ENCODE peak calls at places on chromosome 4, in five cellular contexts. N is HepG2, U is K562, S is WTC11, X is GM12878. W is an unnamed sample.

GRCh38 chr4:76993787-76994641 is 44.5 kb downstream of the SEPTIN11 start:
- DNase-seq in N (no peak), U (no peak), S (no peak), X (peak), W (no peak)

GRCh38 chr4:136078971-136079370 is 1453.3 kb downstream of the PCDH18 start:
- DNase-seq in N (no peak), U (no peak), S (no peak), X (no peak), W (no peak)

GRCh38 chr4:5998333-5998936 is 19.8 kb downstream of the C4orf50 start:
- DNase-seq in N (peak), U (peak), S (peak), X (no peak), W (peak)

GRCh38 chr4:73674451-73674919 is 54.2 kb upstream of the RASSF6 start:
- DNase-seq in N (no peak), U (no peak), S (no peak), X (no peak), W (no peak)

GRCh38 chr4:622996-623913 is 2.1 kb upstream of the PDE6B start:
- DNase-seq in N (no peak), U (no peak), S (no peak), X (no peak), W (no peak)

GRCh38 chr4:101102114-101102752 is 245.1 kb downstream of the PPP3CA start:
- DNase-seq in N (no peak), U (no peak), S (no peak), X (no peak), W (no peak)

GRCh38 chr4:77920371-77920770 is 57.7 kb downstream of the MRPL1 start:
- DNase-seq in N (no peak), U (no peak), S (no peak), X (no peak), W (no peak)

GRCh38 chr4:38028556-38028955 is 68.4 kb downstream of the PTTG2 start:
- DNase-seq in N (no peak), U (no peak), S (no peak), X (no peak), W (no peak)

GRCh38 chr4:2141762-2142520 is 82.8 kb downstream of the NAT8L start:
- DNase-seq in N (no peak), U (no peak), S (no peak), X (no peak), W (no peak)

GRCh38 chr4:97910005-97910404 is 233.3 kb downstream of the STPG2 start:
- DNase-seq in N (no peak), U (no peak), S (peak), X (no peak), W (peak)

GRCh38 chr4:132614682-132615081 is 534.4 kb upstream of the PCDH10 start:
- DNase-seq in N (no peak), U (peak), S (no peak), X (no peak), W (no peak)

GRCh38 chr4:95170176-95170575 is 378.6 kb downstream of the UNC5C start:
- DNase-seq in N (no peak), U (no peak), S (no peak), X (no peak), W (no peak)

GRCh38 chr4:79682161-79682560 is 274.1 kb upstream of the GK2 start:
- DNase-seq in N (no peak), U (no peak), S (no peak), X (no peak), W (no peak)

GRCh38 chr4:173529505-173530325 is at the start of gene HAND2:
- DNase-seq in N (no peak), U (peak), S (peak), X (no peak), W (peak)

GRCh38 chr4:40321671-40322131 is 13.4 kb upstream of the CHRNA9 start:
- DNase-seq in N (no peak), U (no peak), S (no peak), X (no peak), W (no peak)

GRCh38 chr4:37641886-37642849 is 44.0 kb downstream of the RELL1 start:
- DNase-seq in N (peak), U (no peak), S (no peak), X (no peak), W (no peak)

GRCh38 chr4:169707958-169708643 is 49.6 kb downstream of the HPF1 start:
- DNase-seq in N (no peak), U (no peak), S (no peak), X (no peak), W (no peak)

GRCh38 chr4:94834496-94834895 is 76.7 kb downstream of the BMPR1B start:
- DNase-seq in N (no peak), U (no peak), S (no peak), X (no peak), W (no peak)

GRCh38 chr4:20646287-20646686 is 54.0 kb upstream of the PACRGL start:
- DNase-seq in N (no peak), U (no peak), S (no peak), X (no peak), W (no peak)

GRCh38 chr4:83964996-83965541 is 429.2 kb downstream of the GPAT3 start:
- DNase-seq in N (no peak), U (no peak), S (no peak), X (no peak), W (no peak)

GRCh38 chr4:182286035-182286434 is 42.8 kb downstream of the TENM3 start:
- DNase-seq in N (no peak), U (no peak), S (no peak), X (no peak), W (no peak)

GRCh38 chr4:68466185-68466584 is 18.9 kb downstream of the TMPRSS11E start:
- DNase-seq in N (no peak), U (no peak), S (no peak), X (no peak), W (no peak)

GRCh38 chr4:149183638-149184037 is 632.0 kb downstream of the IQCM start:
- DNase-seq in N (no peak), U (no peak), S (no peak), X (no peak), W (no peak)

GRCh38 chr4:67103001-67103737 is 442.1 kb downstream of the CENPC start:
- DNase-seq in N (no peak), U (no peak), S (no peak), X (no peak), W (peak)

GRCh38 chr4:158172558-158173258 is at the start of gene GASK1B:
- DNase-seq in N (peak), U (peak), S (peak), X (no peak), W (peak)

GRCh38 chr4:43253511-43253910 is 361.0 kb downstream of the GRXCR1 start:
- DNase-seq in N (no peak), U (no peak), S (no peak), X (no peak), W (no peak)

GRCh38 chr4:167943872-167944505 is 148.3 kb upstream of the ANXA10 start:
- DNase-seq in N (no peak), U (no peak), S (no peak), X (no peak), W (no peak)

GRCh38 chr4:15717126-15717525 is 14.3 kb downstream of the BST1 start:
- DNase-seq in N (no peak), U (no peak), S (no peak), X (no peak), W (no peak)

GRCh38 chr4:169251291-169252235 is 19.2 kb downstream of the SH3RF1 start:
- DNase-seq in N (peak), U (no peak), S (no peak), X (no peak), W (peak)

GRCh38 chr4:75940692-75941253 is at the start of gene NAAA:
- DNase-seq in N (peak), U (peak), S (peak), X (no peak), W (peak)

GRCh38 chr4:22029803-22030202 is 81.2 kb upstream of the KCNIP4 start:
- DNase-seq in N (no peak), U (no peak), S (no peak), X (no peak), W (no peak)

GRCh38 chr4:4217123-4217522 is 9.6 kb downstream of the OTOP1 start:
- DNase-seq in N (no peak), U (no peak), S (no peak), X (no peak), W (no peak)

GRCh38 chr4:150943831-150944230 is 71.3 kb downstream of the LRBA start:
- DNase-seq in N (no peak), U (no peak), S (no peak), X (no peak), W (no peak)

GRCh38 chr4:42278709-42279324 is 118.5 kb upstream of the SHISA3 start:
- DNase-seq in N (no peak), U (no peak), S (peak), X (no peak), W (no peak)

GRCh38 chr4:137200322-137200721 is 332.0 kb downstream of the PCDH18 start:
- DNase-seq in N (no peak), U (no peak), S (no peak), X (no peak), W (no peak)

GRCh38 chr4:8745036-8745827 is 126.4 kb downstream of the HMX1 start:
- DNase-seq in N (no peak), U (no peak), S (no peak), X (no peak), W (no peak)

GRCh38 chr4:40881096-40881495 is 131.3 kb downstream of the NSUN7 start:
- DNase-seq in N (no peak), U (no peak), S (no peak), X (no peak), W (no peak)

GRCh38 chr4:123418486-123418931 is 21.9 kb downstream of the SPRY1 start:
- DNase-seq in N (peak), U (no peak), S (peak), X (no peak), W (no peak)

GRCh38 chr4:102631616-102632015 is 129.2 kb downstream of the MANBA start:
- DNase-seq in N (no peak), U (no peak), S (no peak), X (no peak), W (no peak)

GRCh38 chr4:102625232-102625930 is 124.2 kb downstream of the NFKB1 start:
- DNase-seq in N (peak), U (no peak), S (peak), X (no peak), W (peak)

GRCh38 chr4:102632236-102632635 is 128.5 kb downstream of the MANBA start:
- DNase-seq in N (no peak), U (no peak), S (no peak), X (no peak), W (no peak)

GRCh38 chr4:102629686-102630085 is 128.5 kb downstream of the NFKB1 start:
- DNase-seq in N (no peak), U (no peak), S (no peak), X (no peak), W (no peak)

DNA sequence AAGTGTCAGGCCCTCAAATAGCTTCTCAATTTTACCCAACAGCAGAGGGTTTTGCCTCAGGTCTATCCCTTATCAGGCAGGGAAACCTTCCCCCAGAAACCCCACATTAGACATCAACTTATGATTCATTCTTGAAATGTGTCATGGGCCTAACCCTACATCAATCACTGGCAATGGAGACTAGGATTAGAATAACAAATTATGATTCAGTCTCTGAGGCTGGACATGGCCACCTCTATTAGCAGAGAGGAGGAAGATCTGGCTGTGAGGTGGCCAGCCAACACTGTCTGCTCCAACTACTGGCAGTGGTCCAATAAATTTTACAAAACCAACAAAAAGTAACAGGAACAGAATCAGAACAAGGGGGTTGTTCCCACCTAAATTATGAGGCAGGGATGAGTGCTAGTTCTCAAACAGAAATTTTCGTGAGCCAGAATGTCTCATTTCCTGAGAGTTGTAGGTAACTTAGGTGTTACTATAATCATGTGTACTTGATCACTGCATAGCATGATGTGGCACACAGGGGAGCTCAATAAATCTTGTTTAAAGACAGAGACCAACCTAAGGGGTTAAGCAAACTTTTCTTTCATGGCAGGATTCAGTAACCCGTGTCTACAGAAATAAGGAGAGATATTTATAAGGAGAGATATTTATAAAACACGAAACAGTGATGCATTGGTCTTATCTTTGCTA is 126.8 kb downstream of the NFKB1 start:
- DNase-seq in N (no peak), U (peak), S (no peak), X (no peak), W (peak)
- TF ChIP-seq ESRRA in N (no peak), U (no peak), S (no peak), X (no peak), W (no peak)

DNA sequence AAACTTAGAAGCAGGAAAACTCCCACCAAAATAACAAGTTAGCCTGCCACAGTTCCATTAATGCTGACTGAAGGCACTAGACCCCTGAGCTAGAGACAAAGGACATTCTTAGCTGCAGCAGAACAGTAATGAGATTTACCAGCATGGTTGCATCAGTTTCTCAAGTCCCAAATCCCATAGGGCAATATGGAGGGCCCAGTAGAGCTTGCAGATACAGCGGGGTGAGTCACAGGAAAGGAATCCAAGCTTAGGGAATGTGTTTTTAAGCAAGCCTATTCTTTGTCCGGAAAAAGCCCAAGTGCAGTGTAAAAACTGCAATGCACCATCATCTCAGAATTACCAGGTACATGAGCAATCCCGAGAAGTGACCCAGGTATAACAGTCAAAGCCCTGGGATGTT is 51.3 kb upstream of the EXOC1L start:
- DNase-seq in N (peak), U (peak), S (no peak), X (no peak), W (peak)
- TF ChIP-seq ESRRA in N (no peak), U (no peak), S (no peak), X (no peak), W (no peak)

GRCh38 chr4:107248571-107248970 is 212.5 kb upstream of the DKK2 start:
- DNase-seq in N (no peak), U (no peak), S (no peak), X (no peak), W (no peak)

GRCh38 chr4:107247738-107248137 is 211.6 kb upstream of the DKK2 start:
- DNase-seq in N (no peak), U (no peak), S (no peak), X (no peak), W (no peak)

DNA sequence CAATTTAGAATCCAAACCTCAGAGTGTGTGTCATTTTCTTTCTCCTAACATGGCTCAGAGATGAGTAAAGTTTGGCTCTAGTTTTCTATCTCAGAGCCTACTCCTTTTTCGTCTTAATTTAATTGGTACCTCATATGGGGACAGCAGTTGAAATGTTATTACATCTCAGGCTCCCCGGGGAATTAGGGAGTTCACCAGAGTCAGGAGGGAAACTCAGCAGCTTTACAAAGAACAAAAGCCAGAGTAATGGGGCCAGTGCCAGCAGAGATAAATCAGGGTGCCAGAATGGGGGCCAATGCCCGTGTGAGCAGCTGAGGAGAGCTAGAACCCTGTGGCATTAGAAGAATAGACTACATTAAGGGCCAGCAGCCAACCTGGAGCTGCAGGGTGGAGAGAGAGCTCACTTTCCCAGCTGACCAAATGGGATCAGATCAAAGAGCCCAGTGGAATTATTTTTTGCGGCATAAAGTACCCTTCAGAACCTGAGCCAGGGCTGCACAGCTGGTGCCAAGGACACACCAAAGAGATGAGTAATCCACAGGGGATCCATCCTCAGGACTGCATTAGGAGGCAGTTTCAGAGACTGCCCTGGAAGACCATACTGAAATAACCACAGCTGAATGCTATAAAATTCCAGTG is 207.1 kb upstream of the DKK2 start:
- DNase-seq in N (no peak), U (no peak), S (no peak), X (no peak), W (no peak)
- TF ChIP-seq ESRRA in N (no peak), U (no peak), S (no peak), X (no peak), W (no peak)

GRCh38 chr4:99578679-99579078 is 4.1 kb downstream of the MTTP start:
- DNase-seq in N (no peak), U (no peak), S (no peak), X (no peak), W (no peak)

GRCh38 chr4:99572527-99573240 is 1.9 kb upstream of the MTTP start:
- DNase-seq in N (no peak), U (no peak), S (no peak), X (no peak), W (no peak)

GRCh38 chr4:99573735-99574368 is 772 bp upstream of the MTTP start:
- DNase-seq in N (no peak), U (no peak), S (no peak), X (no peak), W (no peak)

GRCh38 chr4:99574530-99575314 is at the start of gene MTTP:
- DNase-seq in N (peak), U (no peak), S (no peak), X (no peak), W (no peak)
- TF ChIP-seq ESRRA in N (no peak), U (no peak), S (no peak), X (no peak), W (no peak)

GRCh38 chr4:112270643-112271484 is 14.8 kb downstream of the TIFA start:
- DNase-seq in N (no peak), U (no peak), S (no peak), X (no peak), W (no peak)

GRCh38 chr4:112270051-112270450 is 15.7 kb downstream of the TIFA start:
- DNase-seq in N (no peak), U (no peak), S (no peak), X (no peak), W (no peak)

GRCh38 chr4:112272292-112272691 is 13.4 kb downstream of the TIFA start:
- DNase-seq in N (no peak), U (no peak), S (no peak), X (no peak), W (no peak)

GRCh38 chr4:112266823-112267222 is 18.9 kb downstream of the TIFA start:
- DNase-seq in N (no peak), U (peak), S (no peak), X (no peak), W (peak)
- TF ChIP-seq ESRRA in N (no peak), U (no peak), S (no peak), X (no peak), W (no peak)

GRCh38 chr4:27148211-27148895 is 287.7 kb downstream of the STIM2 start:
- DNase-seq in N (no peak), U (no peak), S (no peak), X (no peak), W (no peak)

GRCh38 chr4:27154706-27155105 is 294.1 kb downstream of the STIM2 start:
- DNase-seq in N (no peak), U (no peak), S (no peak), X (no peak), W (no peak)

GRCh38 chr4:27145556-27145955 is 284.9 kb downstream of the STIM2 start:
- DNase-seq in N (no peak), U (no peak), S (no peak), X (no peak), W (no peak)

DNA sequence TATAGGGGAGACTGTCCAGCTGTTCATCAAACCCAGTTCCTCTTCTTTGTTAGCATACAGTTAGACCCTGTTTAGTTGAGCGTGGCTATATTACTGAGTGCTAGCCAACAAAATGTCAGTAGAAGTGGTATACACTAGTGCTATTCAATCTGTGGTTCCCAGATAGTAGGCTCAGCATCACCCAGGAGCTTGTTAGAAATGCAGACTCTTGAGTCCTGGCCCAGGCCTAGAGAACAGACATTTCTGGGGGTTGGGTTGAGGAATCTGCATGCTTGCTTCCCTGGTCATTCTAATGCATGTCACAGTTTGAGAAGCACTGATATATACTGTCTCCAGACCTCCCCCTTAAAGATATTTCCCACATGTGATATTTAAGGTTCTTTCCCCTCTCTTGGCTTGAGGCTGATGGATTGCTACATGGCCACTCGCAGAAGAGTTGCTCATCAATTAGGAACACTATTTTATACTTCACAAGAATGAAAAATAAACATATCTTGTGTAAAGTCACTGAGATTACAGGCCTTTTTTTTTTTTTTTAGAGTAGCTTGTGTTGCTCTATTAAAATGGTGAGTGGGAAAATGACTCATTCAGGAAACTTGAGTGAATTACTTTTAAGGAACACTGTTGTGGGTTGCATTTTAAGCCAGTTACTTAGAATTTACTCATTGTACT is 289.0 kb downstream of the STIM2 start:
- DNase-seq in N (no peak), U (no peak), S (no peak), X (no peak), W (no peak)
- TF ChIP-seq ESRRA in N (no peak), U (no peak), S (no peak), X (no peak), W (no peak)

GRCh38 chr4:85744950-85745349 is 270.0 kb downstream of the ARHGAP24 start:
- DNase-seq in N (no peak), U (no peak), S (no peak), X (no peak), W (no peak)
- TF ChIP-seq ESRRA in N (no peak), U (no peak), S (no peak), X (no peak), W (no peak)

GRCh38 chr4:65623509-65623908 is 46.8 kb downstream of the EPHA5 start:
- DNase-seq in N (no peak), U (no peak), S (no peak), X (no peak), W (no peak)
- TF ChIP-seq ESRRA in N (no peak), U (no peak), S (no peak), X (no peak), W (no peak)